ENCODE peak calls at places on chromosomes 7 and 10, in four cellular contexts. F, R, N and D are unnamed samples.

GRCh38 chr10:84944187-84944586 is 615.8 kb downstream of the CCSER2 start:
- DNase-seq in F (no peak), N (no peak), R (no peak), D (no peak)

GRCh38 chr10:21475393-21475792 is 50.1 kb downstream of the SKIDA1 start:
- DNase-seq in F (no peak), R (no peak), N (no peak), D (no peak)

GRCh38 chr7:108515013-108515412 is 10.9 kb downstream of the PNPLA8 start:
- DNase-seq in N (no peak), R (no peak), F (no peak), D (no peak)

GRCh38 chr7:5598769-5599371 is 175.2 kb upstream of the TNRC18 start:
- DNase-seq in R (no peak), N (peak; percentile 61), F (peak; percentile 93), D (no peak)

GRCh38 chr10:128263891-128264688 is 137.9 kb upstream of the MKI67 start:
- DNase-seq in N (peak; percentile 80), F (peak; percentile 17), R (peak; percentile 58), D (peak; percentile 66)

GRCh38 chr10:119403927-119404326 is 138.6 kb downstream of the RGS10 start:
- DNase-seq in N (no peak), R (no peak), F (no peak), D (no peak)

GRCh38 chr10:27618906-27619305 is 114.8 kb downstream of the RAB18 start:
- DNase-seq in N (no peak), F (no peak), R (no peak), D (no peak)

GRCh38 chr10:117535752-117536358 is 6.7 kb upstream of the EMX2 start:
- DNase-seq in R (no peak), N (no peak), F (no peak), D (no peak)

GRCh38 chr7:110253083-110253482 is 837.8 kb upstream of the LRRN3 start:
- DNase-seq in F (no peak), N (no peak), R (no peak), D (no peak)

GRCh38 chr10:93580824-93581223 is 14.4 kb downstream of the FFAR4 start:
- DNase-seq in N (no peak), R (no peak), F (no peak), D (no peak)

GRCh38 chr7:20786779-20787651 is at the start of gene SP8:
- DNase-seq in F (peak; percentile 91), N (peak; percentile 88), R (no peak), D (no peak)

GRCh38 chr7:36039243-36039642 is 113.8 kb upstream of the EEPD1 start:
- DNase-seq in R (no peak), F (no peak), N (no peak), D (no peak)

GRCh38 chr10:52436664-52437063 is 122.6 kb downstream of the DKK1 start:
- DNase-seq in F (no peak), N (no peak), R (no peak), D (no peak)

GRCh38 chr10:108180883-108181282 is 1016.4 kb upstream of the SORCS1 start:
- DNase-seq in R (no peak), N (no peak), F (no peak), D (no peak)

GRCh38 chr10:110388682-110389052 is 83.9 kb upstream of the SMNDC1 start:
- DNase-seq in F (peak; percentile 23), N (no peak), R (no peak), D (no peak)
- TF ChIP-seq JUND in F (no peak), N (no peak), R (no peak), D (no peak)

GRCh38 chr7:96300981-96301380 is 20.9 kb downstream of the SLC25A13 start:
- DNase-seq in N (no peak), R (no peak), F (no peak), D (no peak)
- TF ChIP-seq JUND in N (no peak), R (no peak), F (no peak), D (no peak)

DNA sequence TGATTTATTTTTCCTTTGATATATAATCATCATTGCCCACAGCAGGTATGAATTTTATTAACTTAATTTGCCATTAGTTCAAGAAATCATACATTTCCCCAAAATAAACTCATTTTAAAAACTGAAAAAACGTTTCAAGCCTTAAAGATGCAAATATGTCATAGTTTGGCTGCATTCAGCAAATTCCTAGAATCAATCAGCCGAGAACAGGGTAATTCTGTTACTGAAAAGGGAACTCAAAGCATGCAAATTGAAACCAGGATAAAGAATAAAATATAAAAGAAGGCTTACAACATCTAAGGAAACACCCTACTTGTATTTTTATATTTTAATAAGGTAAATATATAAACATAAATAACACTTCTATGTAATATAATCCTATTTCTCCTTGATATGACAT is 233.8 kb upstream of the PRKCQ start:
- DNase-seq in R (no peak), F (no peak), N (no peak), D (no peak)
- TF ChIP-seq JUND in R (no peak), F (no peak), N (no peak), D (no peak)

DNA sequence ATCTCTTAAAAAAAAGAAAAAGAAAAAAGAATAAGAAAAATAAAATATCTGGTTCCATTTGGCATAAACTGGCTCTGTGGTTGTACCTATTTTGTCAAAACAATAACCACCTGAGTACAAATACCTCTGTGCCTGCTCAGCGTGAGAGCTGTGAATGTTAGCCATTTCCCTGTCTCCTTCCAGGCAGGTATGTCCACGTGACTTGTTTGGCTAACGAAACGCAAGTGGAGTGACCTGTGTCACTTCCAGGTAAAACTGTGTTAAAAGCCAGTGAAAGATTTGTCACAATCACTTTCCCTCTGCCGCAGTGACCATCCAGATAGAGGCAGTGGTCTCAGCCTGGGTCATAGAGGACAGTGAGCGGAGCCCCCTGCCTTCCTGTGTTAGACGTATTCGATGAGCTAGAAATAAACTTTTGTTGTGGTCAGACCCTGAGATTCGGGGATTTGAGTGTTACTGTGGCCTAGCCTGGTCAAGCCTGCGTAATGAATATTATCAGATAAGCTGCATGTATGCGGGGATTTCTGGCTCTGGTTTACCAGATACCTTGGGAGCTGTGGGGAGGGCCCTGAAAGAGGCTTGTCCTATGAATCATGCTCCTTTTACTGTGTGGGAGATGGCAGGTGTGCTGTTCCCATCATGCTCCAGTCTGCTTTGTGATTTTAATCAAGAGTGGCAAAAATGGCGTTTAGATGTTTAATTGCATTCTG is 3.7 kb downstream of the PTER start:
- DNase-seq in F (no peak), R (no peak), N (no peak), D (no peak)
- TF ChIP-seq JUND in F (peak; percentile 12), R (no peak), N (no peak), D (no peak)

GRCh38 chr10:78541528-78542470 is 508.1 kb downstream of the RPS24 start:
- DNase-seq in N (no peak), R (no peak), F (no peak), D (no peak)
- TF ChIP-seq JUND in N (no peak), R (no peak), F (no peak), D (no peak)

GRCh38 chr7:120412665-120413064 is 139.7 kb downstream of the KCND2 start:
- DNase-seq in R (no peak), N (no peak), F (no peak), D (no peak)
- TF ChIP-seq JUND in R (no peak), N (no peak), F (no peak), D (no peak)

DNA sequence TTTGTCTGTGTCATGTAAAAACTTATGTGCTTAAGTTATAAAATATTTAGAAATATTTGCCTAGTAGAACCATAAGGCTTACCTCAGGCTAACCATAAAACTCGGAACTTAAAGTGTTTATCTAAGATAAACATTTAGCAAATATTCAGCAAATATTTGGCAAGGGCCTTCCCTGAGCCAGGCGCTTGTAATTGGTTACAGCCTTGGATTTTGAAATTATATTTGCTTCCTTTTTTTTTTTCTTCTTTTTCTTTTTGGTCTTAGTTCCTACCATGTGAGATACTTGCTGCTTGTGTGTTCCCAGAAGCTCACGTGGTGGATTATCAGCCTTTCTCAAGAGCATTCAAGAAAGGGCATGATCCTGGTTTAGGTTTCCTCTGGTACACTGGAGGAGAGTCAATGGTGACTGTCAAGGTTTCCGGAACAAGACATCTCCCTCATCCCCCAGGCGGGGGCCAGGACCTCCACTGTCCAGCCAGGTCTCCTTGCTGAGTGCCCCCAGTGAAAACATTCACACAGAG is 5.2 kb upstream of the BRI3 start:
- DNase-seq in N (no peak), F (no peak), R (no peak), D (peak; percentile 70)
- TF ChIP-seq JUND in N (no peak), F (no peak), R (no peak), D (no peak)

DNA sequence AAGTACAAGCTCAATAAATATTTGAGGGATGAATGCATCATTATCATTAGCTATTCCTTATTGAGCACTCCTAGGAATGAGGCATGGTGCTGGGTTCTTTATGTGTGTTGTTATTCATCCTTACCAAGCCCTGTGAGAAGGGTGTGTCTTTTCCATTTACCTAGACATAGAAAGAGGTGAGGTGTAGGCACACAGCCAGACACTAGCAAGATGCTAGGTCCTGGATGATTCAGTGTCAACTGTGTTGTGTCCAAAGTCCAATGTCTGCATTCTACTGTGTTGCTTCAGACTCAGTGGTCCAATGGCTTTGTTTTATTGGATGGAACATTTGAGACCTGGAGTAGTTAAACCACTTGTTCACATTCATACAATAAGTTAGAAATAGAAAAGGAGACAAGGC is 605.5 kb downstream of the LRMDA start:
- DNase-seq in N (no peak), R (no peak), F (no peak), D (no peak)
- TF ChIP-seq JUND in N (no peak), R (no peak), F (no peak), D (no peak)